ENCODE peak calls at places on chromosomes 4 and X, in seven cellular contexts. One of them, this sample, is unnamed.

GRCh38 chr4:158930573-158930972 is 161.7 kb downstream of the FNIP2 start:
- DNase-seq in immature natural killer cell: no peak
- DNase-seq in GDM1: no peak
- DNase-seq in naive B cell: no peak
- DNase-seq in esophagus muscularis mucosa: no peak
- DNase-seq in GM23248: peak
- DNase-seq in kidney glomerular epithelial cell: no peak
- DNase-seq in this sample: no peak

GRCh38 chr4:15063341-15063740 is 61.1 kb downstream of the CPEB2 start:
- DNase-seq in immature natural killer cell: no peak
- DNase-seq in GDM1: no peak
- DNase-seq in naive B cell: no peak
- DNase-seq in esophagus muscularis mucosa: no peak
- DNase-seq in GM23248: no peak
- DNase-seq in kidney glomerular epithelial cell: no peak
- DNase-seq in this sample: no peak

GRCh38 chrX:119687661-119688413 is 5.1 kb downstream of the SEPTIN6 start:
- DNase-seq in immature natural killer cell: no peak
- DNase-seq in GDM1: no peak
- DNase-seq in naive B cell: no peak
- DNase-seq in esophagus muscularis mucosa: no peak
- DNase-seq in GM23248: peak
- DNase-seq in kidney glomerular epithelial cell: no peak
- DNase-seq in this sample: peak

GRCh38 chr4:89352541-89352940 is 44.9 kb upstream of the GPRIN3 start:
- DNase-seq in immature natural killer cell: no peak
- DNase-seq in GDM1: no peak
- DNase-seq in naive B cell: no peak
- DNase-seq in esophagus muscularis mucosa: no peak
- DNase-seq in GM23248: no peak
- DNase-seq in kidney glomerular epithelial cell: no peak
- DNase-seq in this sample: no peak

GRCh38 chr4:6920174-6920573 is 10.5 kb downstream of the TBC1D14 start:
- DNase-seq in immature natural killer cell: no peak
- DNase-seq in GDM1: no peak
- DNase-seq in naive B cell: no peak
- DNase-seq in esophagus muscularis mucosa: no peak
- DNase-seq in GM23248: no peak
- DNase-seq in kidney glomerular epithelial cell: no peak
- DNase-seq in this sample: no peak

GRCh38 chr4:38896940-38897339 is 29.3 kb downstream of the FAM114A1 start:
- DNase-seq in immature natural killer cell: no peak
- DNase-seq in GDM1: no peak
- DNase-seq in naive B cell: no peak
- DNase-seq in esophagus muscularis mucosa: no peak
- DNase-seq in GM23248: peak
- DNase-seq in kidney glomerular epithelial cell: no peak
- DNase-seq in this sample: no peak

GRCh38 chr4:133149932-133150642 is 993 bp downstream of the PCDH10 start:
- DNase-seq in immature natural killer cell: no peak
- DNase-seq in GDM1: no peak
- DNase-seq in naive B cell: no peak
- DNase-seq in esophagus muscularis mucosa: no peak
- DNase-seq in GM23248: no peak
- DNase-seq in kidney glomerular epithelial cell: no peak
- DNase-seq in this sample: peak

GRCh38 chr4:31375936-31376335 is 655.8 kb downstream of the PCDH7 start:
- DNase-seq in immature natural killer cell: no peak
- DNase-seq in GDM1: no peak
- DNase-seq in naive B cell: no peak
- DNase-seq in esophagus muscularis mucosa: no peak
- DNase-seq in GM23248: no peak
- DNase-seq in kidney glomerular epithelial cell: no peak
- DNase-seq in this sample: no peak

GRCh38 chr4:142326181-142326580 is 519.9 kb downstream of the INPP4B start:
- DNase-seq in immature natural killer cell: no peak
- DNase-seq in GDM1: no peak
- DNase-seq in naive B cell: no peak
- DNase-seq in esophagus muscularis mucosa: no peak
- DNase-seq in GM23248: no peak
- DNase-seq in kidney glomerular epithelial cell: no peak
- DNase-seq in this sample: no peak

GRCh38 chr4:163949976-163950601 is 455.6 kb downstream of the TMA16 start:
- DNase-seq in immature natural killer cell: no peak
- DNase-seq in GDM1: no peak
- DNase-seq in naive B cell: no peak
- DNase-seq in esophagus muscularis mucosa: no peak
- DNase-seq in GM23248: no peak
- DNase-seq in kidney glomerular epithelial cell: no peak
- DNase-seq in this sample: no peak

GRCh38 chr4:185222598-185222997 is 13.2 kb downstream of the SNX25 start:
- DNase-seq in immature natural killer cell: no peak
- DNase-seq in GDM1: no peak
- DNase-seq in naive B cell: no peak
- DNase-seq in esophagus muscularis mucosa: no peak
- DNase-seq in GM23248: peak
- DNase-seq in kidney glomerular epithelial cell: peak
- DNase-seq in this sample: peak

GRCh38 chrX:114774691-114775090 is 190.8 kb downstream of the HTR2C start:
- DNase-seq in immature natural killer cell: no peak
- DNase-seq in GDM1: no peak
- DNase-seq in naive B cell: no peak
- DNase-seq in esophagus muscularis mucosa: no peak
- DNase-seq in GM23248: no peak
- DNase-seq in kidney glomerular epithelial cell: no peak
- DNase-seq in this sample: no peak

GRCh38 chr4:142901166-142901662 is 55.1 kb upstream of the INPP4B start:
- DNase-seq in immature natural killer cell: no peak
- DNase-seq in GDM1: no peak
- DNase-seq in naive B cell: no peak
- DNase-seq in esophagus muscularis mucosa: no peak
- DNase-seq in GM23248: peak
- DNase-seq in kidney glomerular epithelial cell: no peak
- DNase-seq in this sample: peak

GRCh38 chrX:48958635-48959094 is 1.3 kb upstream of the OTUD5 start:
- DNase-seq in immature natural killer cell: no peak
- DNase-seq in GDM1: no peak
- DNase-seq in naive B cell: no peak
- DNase-seq in esophagus muscularis mucosa: peak
- DNase-seq in GM23248: peak
- DNase-seq in kidney glomerular epithelial cell: peak
- DNase-seq in this sample: peak